ENCODE peak calls at places on chromosome 14, in eight cellular contexts. A, J, N, X, P, F, W and U are unnamed samples.

GRCh38 chr14:52729925-52730707 is at the start of gene STYX:
- DNase-seq in J (peak), F (peak), P (peak), W (peak), X (peak), N (peak), A (peak), U (peak)

GRCh38 chr14:26281280-26281998 is 316.4 kb downstream of the NOVA1 start:
- DNase-seq in W (no peak), P (peak), N (no peak), F (peak), A (no peak), J (peak), X (no peak), U (no peak)

GRCh38 chr14:61260939-61261776 is 20.0 kb downstream of the TMEM30B start:
- DNase-seq in A (no peak), W (no peak), F (no peak), X (no peak), N (no peak), P (peak), J (peak), U (no peak)

GRCh38 chr14:58026967-58027366 is 125.0 kb downstream of the ARMH4 start:
- DNase-seq in P (no peak), A (no peak), F (no peak), J (no peak), W (no peak), X (no peak), N (no peak), U (no peak)

GRCh38 chr14:58829594-58829993 is 191.8 kb downstream of the DACT1 start:
- DNase-seq in P (no peak), J (peak), N (no peak), W (no peak), X (no peak), A (no peak), F (peak), U (no peak)

GRCh38 chr14:81710232-81710845 is 176.7 kb upstream of the SEL1L start:
- DNase-seq in A (no peak), X (no peak), N (no peak), F (peak), P (peak), W (peak), J (peak), U (no peak)

GRCh38 chr14:86124328-86124727 is 594.4 kb downstream of the FLRT2 start:
- DNase-seq in A (no peak), W (no peak), X (no peak), F (no peak), P (no peak), N (no peak), J (no peak), U (no peak)

GRCh38 chr14:43005807-43006206 is 1399.1 kb downstream of the LRFN5 start:
- DNase-seq in F (peak), N (no peak), A (no peak), J (no peak), P (no peak), X (no peak), W (no peak), U (no peak)